ENCODE peak calls at places on chromosomes 7 and 10, in nine cellular contexts. G is neural progenitor cell, X is chondrocyte, K is stomach, W is pancreas, L is left ventricle myocardium inferior, M is astrocyte of the spinal cord, E is PC-3, F is lower leg skin. R is an unnamed sample.

GRCh38 chr7:131431289-131431688 is 103.6 kb downstream of the MKLN1 start:
- DNase-seq in G (no peak), X (no peak), K (peak; percentile 55), W (peak; percentile 32), L (peak; percentile 38), M (peak; percentile 77), E (peak; percentile 64), F (peak; percentile 28), R (no peak)

GRCh38 chr10:125343118-125343752 is 182.9 kb upstream of the CTBP2 start:
- DNase-seq in G (peak; percentile 50), X (no peak), K (no peak), W (peak; percentile 35), L (no peak), M (peak; percentile 16), E (peak; percentile 55), F (no peak), R (no peak)

GRCh38 chr7:5629941-5630340 is 151.5 kb downstream of the RNF216 start:
- DNase-seq in G (no peak), X (no peak), K (no peak), W (no peak), L (no peak), M (peak; percentile 81), E (peak; percentile 85), F (no peak), R (no peak)

GRCh38 chr7:77679608-77680007 is 16.7 kb upstream of the RSBN1L start:
- DNase-seq in G (no peak), X (no peak), K (no peak), W (no peak), L (no peak), M (no peak), E (peak; percentile 81), F (no peak), R (no peak)

GRCh38 chr7:46963719-46964118 is 618.2 kb downstream of the TNS3 start:
- DNase-seq in G (no peak), X (no peak), K (no peak), W (no peak), L (no peak), M (no peak), E (no peak), F (no peak), R (no peak)

GRCh38 chr7:96870201-96870600 is 135.2 kb upstream of the DLX6 start:
- DNase-seq in G (no peak), X (no peak), K (no peak), W (no peak), L (no peak), M (no peak), E (no peak), F (no peak), R (no peak)

GRCh38 chr10:98377536-98377935 is 37.4 kb downstream of the PYROXD2 start:
- DNase-seq in G (no peak), X (no peak), K (no peak), W (no peak), L (no peak), M (no peak), E (no peak), F (no peak), R (no peak)

GRCh38 chr10:73586583-73586984 is 4.6 kb downstream of the USP54 start:
- DNase-seq in G (no peak), X (no peak), K (peak; percentile 48), W (peak; percentile 38), L (no peak), M (peak; percentile 79), E (peak; percentile 100), F (peak; percentile 38), R (no peak)

GRCh38 chr10:132207536-132208488 is 21.1 kb downstream of the DPYSL4 start:
- DNase-seq in G (no peak), X (no peak), K (no peak), W (no peak), L (no peak), M (no peak), E (no peak), F (no peak), R (no peak)

GRCh38 chr10:127496045-127496444 is 53.1 kb upstream of the NPS start:
- DNase-seq in G (no peak), X (no peak), K (no peak), W (no peak), L (no peak), M (no peak), E (no peak), F (no peak), R (no peak)

GRCh38 chr7:26580666-26581065 is 283.7 kb downstream of the SKAP2 start:
- DNase-seq in G (no peak), X (no peak), K (no peak), W (no peak), L (no peak), M (no peak), E (no peak), F (no peak), R (no peak)

GRCh38 chr10:27745380-27745718 is 270 bp downstream of the MKX start:
- DNase-seq in G (no peak), X (no peak), K (no peak), W (peak; percentile 13), L (peak; percentile 16), M (no peak), E (no peak), F (no peak), R (no peak)

GRCh38 chr10:43199088-43199683 is 60.9 kb downstream of the CSGALNACT2 start:
- DNase-seq in G (no peak), X (peak; percentile 81), K (peak; percentile 18), W (no peak), L (no peak), M (no peak), E (no peak), F (no peak), R (no peak)

GRCh38 chr10:12768156-12768731 is 233.3 kb downstream of the CCDC3 start:
- DNase-seq in G (peak; percentile 41), X (no peak), K (no peak), W (no peak), L (no peak), M (peak; percentile 77), E (peak; percentile 38), F (no peak), R (no peak)

GRCh38 chr10:69769395-69769989 is 32.2 kb upstream of the COL13A1 start:
- DNase-seq in G (peak; percentile 40), X (peak; percentile 95), K (no peak), W (peak; percentile 51), L (no peak), M (peak; percentile 93), E (peak; percentile 89), F (no peak), R (peak; percentile 91)

GRCh38 chr10:128537888-128538287 is 411.7 kb upstream of the MKI67 start:
- DNase-seq in G (no peak), X (no peak), K (no peak), W (no peak), L (no peak), M (no peak), E (no peak), F (no peak), R (no peak)

GRCh38 chr10:129968020-129968861 is 4.2 kb upstream of the EBF3 start:
- DNase-seq in G (peak; percentile 53), X (no peak), K (no peak), W (no peak), L (no peak), M (no peak), E (no peak), F (no peak), R (no peak)

GRCh38 chr7:22668971-22669401 is 58.0 kb upstream of the IL6 start:
- DNase-seq in G (no peak), X (no peak), K (no peak), W (no peak), L (no peak), M (no peak), E (peak; percentile 38), F (no peak), R (no peak)

GRCh38 chr10:118101501-118101900 is 54.8 kb upstream of the RAB11FIP2 start:
- DNase-seq in G (no peak), X (no peak), K (no peak), W (no peak), L (no peak), M (peak; percentile 22), E (no peak), F (no peak), R (no peak)

GRCh38 chr10:51698473-51699063 is 827 bp downstream of the CSTF2T start:
- DNase-seq in G (no peak), X (no peak), K (no peak), W (peak; percentile 23), L (no peak), M (no peak), E (no peak), F (peak; percentile 30), R (no peak)

GRCh38 chr7:1865809-1866255 is 195.8 kb downstream of the ELFN1 start:
- DNase-seq in G (no peak), X (no peak), K (no peak), W (no peak), L (no peak), M (no peak), E (no peak), F (no peak), R (no peak)
- TF ChIP-seq CTCF in G (no peak), X (no peak), K (no peak), W (no peak), L (no peak), M (no peak), E (no peak), F (no peak), R (no peak)

GRCh38 chr7:34158754-34159153 is 253.4 kb downstream of the BMPER start:
- DNase-seq in G (peak; percentile 28), X (no peak), K (no peak), W (no peak), L (no peak), M (no peak), E (no peak), F (no peak), R (no peak)
- TF ChIP-seq CTCF in G (peak; percentile 32), X (peak; percentile 29), K (no peak), W (no peak), L (no peak), M (peak; percentile 14), E (peak; percentile 29), F (no peak), R (no peak)

GRCh38 chr7:98231489-98232275 is 20.4 kb downstream of the TECPR1 start:
- DNase-seq in G (no peak), X (no peak), K (no peak), W (no peak), L (no peak), M (no peak), E (no peak), F (no peak), R (no peak)
- TF ChIP-seq CTCF in G (no peak), X (no peak), K (no peak), W (no peak), L (no peak), M (no peak), E (no peak), F (no peak), R (no peak)

DNA sequence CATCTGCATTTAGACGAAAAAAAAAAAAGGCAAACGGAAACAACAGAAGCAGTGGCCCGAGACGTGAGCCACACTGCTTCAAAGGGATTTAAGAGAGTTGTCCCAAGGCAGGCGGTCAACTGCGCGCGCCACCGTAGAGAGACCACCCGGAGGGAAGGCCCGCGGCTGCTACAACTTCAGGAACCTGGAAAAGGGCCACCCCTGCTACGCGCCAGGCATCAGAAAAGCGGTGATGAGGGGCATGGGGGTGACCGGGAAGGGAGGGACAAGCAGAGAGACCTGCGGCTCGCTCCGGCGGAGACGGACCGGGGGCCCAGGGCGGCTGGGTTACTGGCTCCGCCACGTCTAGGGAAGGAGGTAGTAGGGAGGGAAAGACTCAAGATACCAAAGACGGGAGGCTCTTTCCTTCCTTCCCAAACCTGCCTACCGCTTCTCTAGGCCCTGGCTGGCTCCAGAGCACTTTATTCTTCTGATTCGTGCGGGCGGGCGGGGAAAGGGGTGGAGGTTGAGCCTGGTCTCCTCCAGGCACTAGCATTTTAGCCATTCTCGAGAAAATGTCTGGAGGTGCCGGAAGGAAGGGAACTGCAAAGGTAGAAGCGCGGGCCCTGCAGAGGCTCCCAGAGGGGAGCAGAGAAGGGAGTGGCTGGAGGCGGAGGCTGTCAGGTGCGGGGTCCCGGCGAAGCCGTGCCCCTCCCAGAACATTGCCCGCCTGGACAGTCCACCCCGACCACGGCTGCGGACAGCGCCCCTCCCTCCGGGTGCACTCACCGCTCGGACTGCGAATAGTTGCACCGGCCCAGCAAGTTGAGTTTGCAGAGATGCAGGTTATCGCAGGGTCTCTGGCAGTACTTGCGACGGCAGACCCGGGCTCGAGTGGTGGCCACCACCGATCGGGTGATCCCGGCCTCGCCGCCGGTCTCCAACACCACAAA is 998 bp downstream of the ZC3HAV1 start:
- DNase-seq in G (peak; percentile 66), X (peak; percentile 94), K (peak; percentile 38), W (peak; percentile 25), L (peak; percentile 27), M (peak; percentile 28), E (peak; percentile 23), F (peak; percentile 30), R (no peak)
- TF ChIP-seq CTCF in G (no peak), X (no peak), K (no peak), W (no peak), L (no peak), M (peak; percentile 3), E (no peak), F (no peak), R (no peak)

R was measured in osteocyte.